ENCODE peak calls at places on chromosomes 4 and X, in five cellular contexts. B is right lobe of liver, V is NCI-H146, J is posterior cingulate gyrus, I is NCI-H2171 treated with DMSO at 0.1 percent for 48 hours. D is an unnamed sample.

GRCh38 chrX:154602226-154602625 is 16.9 kb downstream of the CTAG1B start:
- DNase-seq in I (no peak), B (no peak), J (no peak), V (no peak), D (no peak)

GRCh38 chr4:7222521-7222920 is 30.2 kb downstream of the SORCS2 start:
- DNase-seq in B (no peak), I (no peak), V (no peak), J (no peak), D (no peak)

GRCh38 chr4:8383451-8384160 is 56.9 kb downstream of the ACOX3 start:
- DNase-seq in B (no peak), V (no peak), J (no peak), I (no peak), D (no peak)

GRCh38 chrX:152165033-152165743 is 26.8 kb upstream of the MAGEA10 start:
- DNase-seq in J (no peak), B (no peak), I (no peak), V (no peak), D (no peak)

GRCh38 chr4:4402966-4403365 is 16.1 kb downstream of the NSG1 start:
- DNase-seq in B (no peak), V (no peak), I (no peak), J (no peak), D (no peak)

GRCh38 chr4:10343656-10344055 is 113.6 kb downstream of the ZNF518B start:
- DNase-seq in I (no peak), B (no peak), V (no peak), J (no peak), D (no peak)

GRCh38 chrX:153974003-153974725 is 1.6 kb downstream of the TMEM187 start:
- DNase-seq in I (no peak), J (no peak), V (peak), B (no peak), D (no peak)

GRCh38 chr4:10336471-10336870 is 120.8 kb downstream of the ZNF518B start:
- DNase-seq in V (no peak), B (no peak), J (no peak), I (no peak), D (no peak)

GRCh38 chrX:151013164-151013743 is 30.1 kb downstream of the HMGB3 start:
- DNase-seq in V (no peak), B (no peak), I (no peak), J (no peak), D (no peak)